ENCODE peak calls at places on chromosome 19, in nine cellular contexts. R is tibial artery, E is ovary, J is right atrium auricular region, C is suprapubic skin, O is heart left ventricle, H is breast epithelium, I is MM.1S, X is left ventricle myocardium inferior. T is an unnamed sample.

GRCh38 chr19:55528030-55528801 is 8.7 kb downstream of the SBK2 start:
- DNase-seq in R (no peak), E (no peak), J (no peak), C (no peak), O (no peak), H (no peak), I (no peak), X (no peak), T (no peak)

GRCh38 chr19:31139871-31140505 is 209.2 kb downstream of the TSHZ3 start:
- DNase-seq in R (no peak), E (no peak), J (no peak), C (no peak), O (no peak), H (no peak), I (no peak), X (no peak), T (no peak)

GRCh38 chr19:35734273-35734672 is 8.0 kb downstream of the IGFLR1 start:
- DNase-seq in R (no peak), E (no peak), J (no peak), C (no peak), O (no peak), H (no peak), I (no peak), X (no peak), T (no peak)

GRCh38 chr19:15922021-15922420 is 12.3 kb downstream of the CYP4F11 start:
- DNase-seq in R (no peak), E (no peak), J (no peak), C (no peak), O (no peak), H (no peak), I (no peak), X (no peak), T (no peak)

GRCh38 chr19:39124136-39124764 is 1.3 kb upstream of the PAK4 start:
- DNase-seq in R (no peak), E (no peak), J (no peak), C (no peak), O (no peak), H (no peak), I (no peak), X (no peak), T (no peak)

GRCh38 chr19:35098413-35099049 is 17.1 kb upstream of the FXYD3 start:
- DNase-seq in R (no peak), E (no peak), J (no peak), C (no peak), O (peak), H (peak), I (no peak), X (peak), T (no peak)

GRCh38 chr19:42113641-42114348 is 18.5 kb downstream of the POU2F2 start:
- DNase-seq in R (peak), E (no peak), J (no peak), C (no peak), O (peak), H (no peak), I (no peak), X (no peak), T (no peak)

GRCh38 chr19:54525636-54526035 is 23.0 kb downstream of the LAIR2 start:
- DNase-seq in R (no peak), E (no peak), J (no peak), C (no peak), O (no peak), H (no peak), I (no peak), X (no peak), T (no peak)

GRCh38 chr19:41887711-41888382 is 4.9 kb downstream of the ARHGEF1 start:
- DNase-seq in R (no peak), E (no peak), J (no peak), C (no peak), O (no peak), H (peak), I (no peak), X (no peak), T (no peak)

GRCh38 chr19:31427857-31428256 is 78.6 kb upstream of the TSHZ3 start:
- DNase-seq in R (no peak), E (no peak), J (no peak), C (no peak), O (no peak), H (no peak), I (no peak), X (no peak), T (no peak)

GRCh38 chr19:3366104-3366760 is at the start of gene NFIC:
- DNase-seq in R (peak), E (peak), J (peak), C (peak), O (peak), H (peak), I (no peak), X (peak), T (peak)

GRCh38 chr19:35143818-35144217 is 763 bp downstream of the FXYD7 start:
- DNase-seq in R (no peak), E (no peak), J (no peak), C (no peak), O (no peak), H (no peak), I (no peak), X (no peak), T (no peak)

GRCh38 chr19:36182612-36183454 is 30.6 kb upstream of the COX7A1 start:
- DNase-seq in R (no peak), E (no peak), J (no peak), C (no peak), O (no peak), H (no peak), I (no peak), X (no peak), T (no peak)

GRCh38 chr19:2343289-2343982 is 15.0 kb downstream of the SPPL2B start:
- DNase-seq in R (no peak), E (no peak), J (no peak), C (no peak), O (no peak), H (no peak), I (no peak), X (no peak), T (no peak)

GRCh38 chr19:9622531-9622930 is 1.5 kb upstream of the ZNF561 start:
- DNase-seq in R (no peak), E (no peak), J (no peak), C (no peak), O (no peak), H (peak), I (no peak), X (no peak), T (no peak)

GRCh38 chr19:15264933-15265206 is 32.6 kb upstream of the EPHX3 start:
- DNase-seq in R (no peak), E (no peak), J (no peak), C (no peak), O (no peak), H (no peak), I (no peak), X (no peak), T (no peak)

GRCh38 chr19:42401365-42402303 is 11.5 kb upstream of the CNFN start:
- DNase-seq in R (peak), E (peak), J (peak), C (peak), O (peak), H (peak), I (peak), X (peak), T (peak)

GRCh38 chr19:55476100-55476775 is at the start of gene ZNF628:
- DNase-seq in R (peak), E (peak), J (peak), C (peak), O (peak), H (peak), I (peak), X (peak), T (peak)

GRCh38 chr19:13210941-13211340 is 60.7 kb downstream of the IER2 start:
- DNase-seq in R (no peak), E (no peak), J (no peak), C (no peak), O (no peak), H (no peak), I (no peak), X (no peak), T (no peak)

GRCh38 chr19:10861118-10861651 is 10.2 kb upstream of the CARM1 start:
- DNase-seq in R (no peak), E (no peak), J (no peak), C (no peak), O (no peak), H (no peak), I (no peak), X (no peak), T (no peak)
- TF ChIP-seq CTCF in R (peak), E (no peak), J (peak), C (peak), O (peak), H (peak), I (peak), X (peak), T (no peak)

GRCh38 chr19:5967571-5967970 is 10.4 kb downstream of the RANBP3 start:
- DNase-seq in R (no peak), E (no peak), J (no peak), C (no peak), O (no peak), H (no peak), I (no peak), X (no peak), T (no peak)

GRCh38 chr19:5969476-5969875 is 8.5 kb downstream of the RANBP3 start:
- DNase-seq in R (no peak), E (no peak), J (no peak), C (no peak), O (no peak), H (no peak), I (no peak), X (no peak), T (no peak)

GRCh38 chr19:5967994-5968430 is 9.9 kb downstream of the RANBP3 start:
- DNase-seq in R (peak), E (peak), J (no peak), C (no peak), O (no peak), H (peak), I (peak), X (peak), T (no peak)

GRCh38 chr19:5966941-5967340 is 11.0 kb downstream of the RANBP3 start:
- DNase-seq in R (no peak), E (no peak), J (no peak), C (no peak), O (no peak), H (no peak), I (no peak), X (no peak), T (no peak)

DNA sequence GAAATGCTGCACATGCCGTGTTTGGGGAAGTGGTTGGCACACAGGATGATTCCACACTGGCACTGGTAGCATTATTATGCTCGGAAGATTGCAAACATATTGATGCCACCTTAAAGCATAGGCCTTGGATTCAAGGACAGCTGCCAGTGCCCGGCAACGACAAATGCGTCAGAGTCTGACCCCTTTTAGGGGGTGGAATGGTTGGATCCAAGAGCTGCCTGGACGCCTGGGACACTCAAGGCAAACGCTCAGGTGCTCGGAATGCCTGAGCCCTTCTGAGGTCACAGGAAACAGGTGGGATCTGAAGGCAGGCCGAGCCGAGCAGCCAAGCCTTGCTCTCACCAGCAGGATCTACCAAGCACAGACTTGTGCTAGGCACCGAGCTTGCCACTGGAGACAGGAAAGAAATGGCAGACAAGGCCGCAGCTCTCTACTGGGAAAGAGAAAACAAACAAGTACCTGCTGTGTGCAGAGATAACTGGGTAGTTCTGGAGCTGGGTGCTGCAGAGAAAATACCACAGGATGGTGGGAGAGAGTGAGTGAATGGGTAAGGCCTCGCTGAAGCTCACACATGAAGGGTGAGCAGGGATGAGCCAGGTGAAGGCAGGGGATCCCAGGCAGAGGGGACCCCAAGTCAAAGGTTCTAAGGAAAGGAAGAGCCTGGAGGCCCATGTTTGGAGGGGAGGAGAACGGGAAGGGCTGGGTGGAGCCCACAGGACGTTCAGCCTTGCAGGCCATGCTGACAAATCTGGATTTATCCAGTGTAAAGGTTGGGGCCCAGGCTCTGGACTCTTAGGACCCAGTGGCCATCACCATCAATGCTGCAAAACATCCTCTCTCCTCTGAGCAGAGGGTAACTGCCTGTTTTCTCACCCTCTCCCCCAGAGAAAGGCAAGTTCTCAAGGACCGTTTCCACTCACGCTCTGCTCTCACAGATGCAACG is 9.2 kb downstream of the RANBP3 start:
- DNase-seq in R (no peak), E (no peak), J (no peak), C (no peak), O (no peak), H (no peak), I (peak), X (no peak), T (no peak)
- H3K27ac ChIP-seq in R (peak), E (peak), J (peak), C (peak), O (peak), H (peak), I (peak), X (peak), T (peak)

GRCh38 chr19:18097217-18097992 is at the start of gene MAST3:
- DNase-seq in R (peak), E (peak), J (peak), C (no peak), O (peak), H (peak), I (peak), X (peak), T (no peak)

GRCh38 chr19:18099623-18099995 is 2.0 kb downstream of the MAST3 start:
- DNase-seq in R (no peak), E (no peak), J (no peak), C (no peak), O (no peak), H (no peak), I (no peak), X (no peak), T (no peak)

GRCh38 chr19:18096258-18096657 is 1.3 kb upstream of the MAST3 start:
- DNase-seq in R (no peak), E (no peak), J (no peak), C (no peak), O (no peak), H (no peak), I (no peak), X (no peak), T (no peak)

GRCh38 chr19:18098891-18099622 is 1.5 kb downstream of the MAST3 start:
- DNase-seq in R (no peak), E (peak), J (no peak), C (no peak), O (no peak), H (no peak), I (no peak), X (no peak), T (no peak)

GRCh38 chr19:18097993-18098890 is 664 bp downstream of the MAST3 start:
- DNase-seq in R (no peak), E (no peak), J (no peak), C (no peak), O (no peak), H (no peak), I (no peak), X (no peak), T (no peak)
- H3K4me3 ChIP-seq in R (peak), E (peak), J (peak), C (peak), O (peak), H (peak), I (peak), X (peak), T (peak)

GRCh38 chr19:46687438-46688145 is 26.6 kb upstream of the DACT3 start:
- DNase-seq in R (no peak), E (no peak), J (no peak), C (no peak), O (no peak), H (no peak), I (no peak), X (no peak), T (no peak)
- TF ChIP-seq CTCF in R (no peak), E (no peak), J (no peak), C (no peak), O (no peak), H (no peak), I (no peak), X (no peak), T (no peak)

T was measured in coronary artery.